ENCODE peak calls at places on chromosomes 2 and 18, in four cellular contexts. Z, R, P and W are unnamed samples.

GRCh38 chr2:101735166-101735533 is 37.6 kb downstream of the MAP4K4 start:
- DNase-seq in Z (no peak), R (no peak), P (no peak), W (no peak)

GRCh38 chr18:2173464-2173863 is 397.8 kb downstream of the METTL4 start:
- DNase-seq in Z (no peak), R (peak; percentile 40), P (no peak), W (no peak)

GRCh38 chr2:230778350-230779140 is 65.9 kb downstream of the CAB39 start:
- DNase-seq in Z (no peak), R (no peak), P (no peak), W (no peak)

GRCh38 chr2:52260904-52261303 is 1229.0 kb upstream of the NRXN1 start:
- DNase-seq in Z (no peak), R (no peak), P (no peak), W (no peak)

GRCh38 chr2:46334389-46335345 is 37.5 kb downstream of the EPAS1 start:
- DNase-seq in Z (no peak), R (peak; percentile 51), P (no peak), W (no peak)

GRCh38 chr2:95525294-95526035 is 40.9 kb upstream of the TRIM43B start:
- DNase-seq in Z (no peak), R (no peak), P (no peak), W (no peak)

GRCh38 chr2:79511320-79511951 is 1.4 kb upstream of the CTNNA2 start:
- DNase-seq in Z (no peak), R (peak; percentile 20), P (no peak), W (peak; percentile 35)

GRCh38 chr2:237482485-237482884 is 4.6 kb upstream of the MLPH start:
- DNase-seq in Z (no peak), R (no peak), P (no peak), W (peak; percentile 65)

GRCh38 chr2:8800821-8801220 is 36.6 kb downstream of the KIDINS220 start:
- DNase-seq in Z (no peak), R (no peak), P (no peak), W (no peak)

GRCh38 chr2:43175187-43175490 is 51.3 kb downstream of the ZFP36L2 start:
- DNase-seq in Z (no peak), R (no peak), P (no peak), W (no peak)

GRCh38 chr18:48003426-48004349 is 73.2 kb upstream of the SMAD2 start:
- DNase-seq in Z (no peak), R (no peak), P (no peak), W (no peak)

GRCh38 chr18:74299746-74300145 is 8.0 kb upstream of the CYB5A start:
- DNase-seq in Z (no peak), R (no peak), P (no peak), W (no peak)

GRCh38 chr2:149330127-149331022 is at the start of gene LYPD6:
- DNase-seq in Z (peak; percentile 46), R (peak; percentile 87), P (no peak), W (peak; percentile 48)

GRCh38 chr2:85878719-85879390 is 9.9 kb downstream of the ST3GAL5 start:
- DNase-seq in Z (no peak), R (no peak), P (no peak), W (no peak)